ENCODE peak calls at places on chromosomes 16 and 17, in five cellular contexts. One of them, this sample, is unnamed.

GRCh38 chr16:89697161-89697615 is 4.3 kb downstream of the SPATA2L start:
- DNase-seq in neuronal stem cell: no peak
- DNase-seq in stimulated activated CD4-positive, alpha-beta T cell treated with anti-CD3 and anti-CD28 coated beads, Interleukin-1b, Interleukin-23, amount 100 ng/mL, for 24 hours: no peak
- DNase-seq in lower leg skin: no peak
- DNase-seq in tibial nerve: no peak
- DNase-seq in this sample: no peak

GRCh38 chr16:27449434-27450188 is 47.6 kb downstream of the IL21R start:
- DNase-seq in lower leg skin: no peak
- DNase-seq in stimulated activated CD4-positive, alpha-beta T cell treated with anti-CD3 and anti-CD28 coated beads, Interleukin-1b, Interleukin-23, amount 100 ng/mL, for 24 hours: peak
- DNase-seq in tibial nerve: no peak
- DNase-seq in neuronal stem cell: no peak
- DNase-seq in this sample: no peak

GRCh38 chr17:54888254-54888653 is 12.4 kb upstream of the TOM1L1 start:
- DNase-seq in lower leg skin: no peak
- DNase-seq in stimulated activated CD4-positive, alpha-beta T cell treated with anti-CD3 and anti-CD28 coated beads, Interleukin-1b, Interleukin-23, amount 100 ng/mL, for 24 hours: no peak
- DNase-seq in tibial nerve: no peak
- DNase-seq in neuronal stem cell: no peak
- DNase-seq in this sample: no peak

GRCh38 chr16:64089697-64090096 is 1032.2 kb downstream of the CDH11 start:
- DNase-seq in neuronal stem cell: peak
- DNase-seq in stimulated activated CD4-positive, alpha-beta T cell treated with anti-CD3 and anti-CD28 coated beads, Interleukin-1b, Interleukin-23, amount 100 ng/mL, for 24 hours: no peak
- DNase-seq in tibial nerve: peak
- DNase-seq in lower leg skin: no peak
- DNase-seq in this sample: peak

GRCh38 chr16:74224828-74225227 is 71.8 kb upstream of the PSMD7 start:
- DNase-seq in lower leg skin: no peak
- DNase-seq in stimulated activated CD4-positive, alpha-beta T cell treated with anti-CD3 and anti-CD28 coated beads, Interleukin-1b, Interleukin-23, amount 100 ng/mL, for 24 hours: no peak
- DNase-seq in neuronal stem cell: no peak
- DNase-seq in tibial nerve: no peak
- DNase-seq in this sample: no peak

GRCh38 chr17:79325707-79326106 is 251.1 kb downstream of the ENGASE start:
- DNase-seq in tibial nerve: no peak
- DNase-seq in stimulated activated CD4-positive, alpha-beta T cell treated with anti-CD3 and anti-CD28 coated beads, Interleukin-1b, Interleukin-23, amount 100 ng/mL, for 24 hours: no peak
- DNase-seq in neuronal stem cell: peak
- DNase-seq in lower leg skin: no peak
- DNase-seq in this sample: no peak

GRCh38 chr17:18045691-18046090 is 6.5 kb downstream of the GID4 start:
- DNase-seq in stimulated activated CD4-positive, alpha-beta T cell treated with anti-CD3 and anti-CD28 coated beads, Interleukin-1b, Interleukin-23, amount 100 ng/mL, for 24 hours: no peak
- DNase-seq in neuronal stem cell: no peak
- DNase-seq in tibial nerve: no peak
- DNase-seq in lower leg skin: no peak
- DNase-seq in this sample: no peak

GRCh38 chr17:8382052-8382879 is 727 bp downstream of the RPL26 start:
- DNase-seq in tibial nerve: no peak
- DNase-seq in neuronal stem cell: no peak
- DNase-seq in stimulated activated CD4-positive, alpha-beta T cell treated with anti-CD3 and anti-CD28 coated beads, Interleukin-1b, Interleukin-23, amount 100 ng/mL, for 24 hours: no peak
- DNase-seq in lower leg skin: no peak
- DNase-seq in this sample: no peak

GRCh38 chr17:41421116-41421515 is 3.3 kb downstream of the KRT37 start:
- DNase-seq in tibial nerve: peak
- DNase-seq in stimulated activated CD4-positive, alpha-beta T cell treated with anti-CD3 and anti-CD28 coated beads, Interleukin-1b, Interleukin-23, amount 100 ng/mL, for 24 hours: no peak
- DNase-seq in neuronal stem cell: no peak
- DNase-seq in lower leg skin: no peak
- DNase-seq in this sample: peak

GRCh38 chr16:15885560-15886001 is 2.8 kb downstream of the CEP20 start:
- DNase-seq in tibial nerve: no peak
- DNase-seq in stimulated activated CD4-positive, alpha-beta T cell treated with anti-CD3 and anti-CD28 coated beads, Interleukin-1b, Interleukin-23, amount 100 ng/mL, for 24 hours: no peak
- DNase-seq in lower leg skin: peak
- DNase-seq in neuronal stem cell: no peak
- DNase-seq in this sample: no peak

GRCh38 chr16:81610144-81610842 is 165.7 kb downstream of the CMIP start:
- DNase-seq in stimulated activated CD4-positive, alpha-beta T cell treated with anti-CD3 and anti-CD28 coated beads, Interleukin-1b, Interleukin-23, amount 100 ng/mL, for 24 hours: no peak
- DNase-seq in tibial nerve: peak
- DNase-seq in neuronal stem cell: no peak
- DNase-seq in lower leg skin: peak
- DNase-seq in this sample: no peak

GRCh38 chr17:74994440-74994839 is 7.0 kb downstream of the CDR2L start:
- DNase-seq in neuronal stem cell: no peak
- DNase-seq in lower leg skin: no peak
- DNase-seq in stimulated activated CD4-positive, alpha-beta T cell treated with anti-CD3 and anti-CD28 coated beads, Interleukin-1b, Interleukin-23, amount 100 ng/mL, for 24 hours: no peak
- DNase-seq in tibial nerve: no peak
- DNase-seq in this sample: peak

GRCh38 chr17:15659663-15660062 is 24.4 kb downstream of the TRIM16 start:
- DNase-seq in lower leg skin: peak
- DNase-seq in neuronal stem cell: no peak
- DNase-seq in stimulated activated CD4-positive, alpha-beta T cell treated with anti-CD3 and anti-CD28 coated beads, Interleukin-1b, Interleukin-23, amount 100 ng/mL, for 24 hours: no peak
- DNase-seq in tibial nerve: no peak
- DNase-seq in this sample: no peak

GRCh38 chr16:89853306-89853993 is 19.9 kb upstream of the TCF25 start:
- DNase-seq in lower leg skin: no peak
- DNase-seq in stimulated activated CD4-positive, alpha-beta T cell treated with anti-CD3 and anti-CD28 coated beads, Interleukin-1b, Interleukin-23, amount 100 ng/mL, for 24 hours: no peak
- DNase-seq in tibial nerve: no peak
- DNase-seq in neuronal stem cell: no peak
- DNase-seq in this sample: no peak

GRCh38 chr17:17751996-17752821 is 71.0 kb downstream of the RAI1 start:
- DNase-seq in lower leg skin: peak
- DNase-seq in tibial nerve: peak
- DNase-seq in stimulated activated CD4-positive, alpha-beta T cell treated with anti-CD3 and anti-CD28 coated beads, Interleukin-1b, Interleukin-23, amount 100 ng/mL, for 24 hours: peak
- DNase-seq in neuronal stem cell: peak
- DNase-seq in this sample: peak

GRCh38 chr17:10624966-10625365 is 32.1 kb downstream of the MYH3 start:
- DNase-seq in tibial nerve: no peak
- DNase-seq in stimulated activated CD4-positive, alpha-beta T cell treated with anti-CD3 and anti-CD28 coated beads, Interleukin-1b, Interleukin-23, amount 100 ng/mL, for 24 hours: no peak
- DNase-seq in neuronal stem cell: no peak
- DNase-seq in lower leg skin: no peak
- DNase-seq in this sample: no peak

GRCh38 chr17:3039748-3040147 is 23.7 kb downstream of the OR1D5 start:
- DNase-seq in tibial nerve: no peak
- DNase-seq in lower leg skin: no peak
- DNase-seq in neuronal stem cell: no peak
- DNase-seq in stimulated activated CD4-positive, alpha-beta T cell treated with anti-CD3 and anti-CD28 coated beads, Interleukin-1b, Interleukin-23, amount 100 ng/mL, for 24 hours: no peak
- DNase-seq in this sample: no peak

GRCh38 chr16:68779891-68780290 is 42.8 kb downstream of the CDH1 start:
- DNase-seq in stimulated activated CD4-positive, alpha-beta T cell treated with anti-CD3 and anti-CD28 coated beads, Interleukin-1b, Interleukin-23, amount 100 ng/mL, for 24 hours: no peak
- DNase-seq in lower leg skin: no peak
- DNase-seq in neuronal stem cell: no peak
- DNase-seq in tibial nerve: no peak
- DNase-seq in this sample: peak

GRCh38 chr17:32461853-32462617 is 17.7 kb downstream of the PSMD11 start:
- DNase-seq in tibial nerve: peak
- DNase-seq in lower leg skin: no peak
- DNase-seq in neuronal stem cell: peak
- DNase-seq in stimulated activated CD4-positive, alpha-beta T cell treated with anti-CD3 and anti-CD28 coated beads, Interleukin-1b, Interleukin-23, amount 100 ng/mL, for 24 hours: peak
- DNase-seq in this sample: peak

GRCh38 chr16:88469615-88470395 is 16.7 kb downstream of the ZFPM1 start:
- DNase-seq in stimulated activated CD4-positive, alpha-beta T cell treated with anti-CD3 and anti-CD28 coated beads, Interleukin-1b, Interleukin-23, amount 100 ng/mL, for 24 hours: peak
- DNase-seq in lower leg skin: no peak
- DNase-seq in neuronal stem cell: no peak
- DNase-seq in tibial nerve: no peak
- DNase-seq in this sample: no peak

GRCh38 chr16:29804455-29805231 is 1.7 kb upstream of the MAZ start:
- DNase-seq in tibial nerve: peak
- DNase-seq in lower leg skin: peak
- DNase-seq in stimulated activated CD4-positive, alpha-beta T cell treated with anti-CD3 and anti-CD28 coated beads, Interleukin-1b, Interleukin-23, amount 100 ng/mL, for 24 hours: no peak
- DNase-seq in neuronal stem cell: no peak
- DNase-seq in this sample: no peak

GRCh38 chr16:86661715-86662114 is 83.4 kb downstream of the FOXL1 start:
- DNase-seq in neuronal stem cell: no peak
- DNase-seq in stimulated activated CD4-positive, alpha-beta T cell treated with anti-CD3 and anti-CD28 coated beads, Interleukin-1b, Interleukin-23, amount 100 ng/mL, for 24 hours: no peak
- DNase-seq in lower leg skin: no peak
- DNase-seq in tibial nerve: no peak
- DNase-seq in this sample: no peak

GRCh38 chr17:64214950-64215349 is 48.1 kb downstream of the TEX2 start:
- DNase-seq in neuronal stem cell: no peak
- DNase-seq in stimulated activated CD4-positive, alpha-beta T cell treated with anti-CD3 and anti-CD28 coated beads, Interleukin-1b, Interleukin-23, amount 100 ng/mL, for 24 hours: no peak
- DNase-seq in tibial nerve: no peak
- DNase-seq in lower leg skin: no peak
- DNase-seq in this sample: no peak

GRCh38 chr17:1143573-1143972 is 36.2 kb downstream of the ABR start:
- DNase-seq in tibial nerve: no peak
- DNase-seq in lower leg skin: no peak
- DNase-seq in neuronal stem cell: peak
- DNase-seq in stimulated activated CD4-positive, alpha-beta T cell treated with anti-CD3 and anti-CD28 coated beads, Interleukin-1b, Interleukin-23, amount 100 ng/mL, for 24 hours: no peak
- DNase-seq in this sample: no peak

GRCh38 chr17:47735536-47736011 is 2.5 kb downstream of the TBX21 start:
- DNase-seq in tibial nerve: no peak
- DNase-seq in lower leg skin: no peak
- DNase-seq in stimulated activated CD4-positive, alpha-beta T cell treated with anti-CD3 and anti-CD28 coated beads, Interleukin-1b, Interleukin-23, amount 100 ng/mL, for 24 hours: no peak
- DNase-seq in neuronal stem cell: no peak
- DNase-seq in this sample: no peak

GRCh38 chr16:81767987-81768592 is 11.0 kb upstream of the PLCG2 start:
- DNase-seq in lower leg skin: no peak
- DNase-seq in tibial nerve: no peak
- DNase-seq in neuronal stem cell: no peak
- DNase-seq in stimulated activated CD4-positive, alpha-beta T cell treated with anti-CD3 and anti-CD28 coated beads, Interleukin-1b, Interleukin-23, amount 100 ng/mL, for 24 hours: no peak
- DNase-seq in this sample: peak

GRCh38 chr17:81706757-81707624 is 3.8 kb downstream of the MRPL12 start:
- DNase-seq in neuronal stem cell: no peak
- DNase-seq in lower leg skin: no peak
- DNase-seq in tibial nerve: no peak
- DNase-seq in stimulated activated CD4-positive, alpha-beta T cell treated with anti-CD3 and anti-CD28 coated beads, Interleukin-1b, Interleukin-23, amount 100 ng/mL, for 24 hours: no peak
- DNase-seq in this sample: no peak

This sample was measured in HepG2.